ENCODE peak calls at places on chromosomes 12 and 14, in eight cellular contexts. Z is DND-41, U is tibial artery, N is IMR-90, T is PC-3, O is H9, V is keratinocyte, M is progenitor cell of endocrine pancreas. J is an unnamed sample.

GRCh38 chr12:104248444-104248843 is 32.9 kb downstream of the TXNRD1 start:
- DNase-seq in Z (no peak), M (no peak), O (peak; percentile 71), U (no peak), V (no peak), N (no peak), T (no peak), J (no peak)

GRCh38 chr12:48816148-48816854 is 2.0 kb upstream of the CACNB3 start:
- DNase-seq in N (no peak), M (no peak), T (peak; percentile 41), O (no peak), U (no peak), Z (no peak), V (no peak), J (no peak)

GRCh38 chr12:121490401-121491257 is 90.2 kb downstream of the KDM2B start:
- DNase-seq in N (no peak), U (no peak), Z (no peak), M (no peak), T (no peak), V (no peak), O (peak; percentile 35), J (peak; percentile 34)

GRCh38 chr12:70754330-70754741 is 117.1 kb upstream of the PTPRB start:
- DNase-seq in U (no peak), Z (no peak), T (peak; percentile 57), M (no peak), O (no peak), N (no peak), V (no peak), J (no peak)

GRCh38 chr12:68482660-68483059 is 128.0 kb upstream of the RAP1B start:
- DNase-seq in V (no peak), Z (peak; percentile 60), T (no peak), U (no peak), O (no peak), N (no peak), M (no peak), J (peak; percentile 48)

GRCh38 chr14:65599375-65599774 is 186.8 kb downstream of the FUT8 start:
- DNase-seq in Z (no peak), T (peak; percentile 47), V (no peak), U (no peak), N (peak; percentile 29), M (no peak), O (no peak), J (no peak)

GRCh38 chr14:78162202-78162601 is 8.0 kb upstream of the NRXN3 start:
- DNase-seq in T (no peak), V (no peak), Z (no peak), M (no peak), U (no peak), N (no peak), O (no peak), J (no peak)

GRCh38 chr12:52019123-52019770 is 12.5 kb downstream of the TAMALIN start:
- DNase-seq in V (no peak), U (no peak), O (no peak), T (no peak), M (no peak), N (no peak), Z (no peak), J (no peak)

GRCh38 chr14:95218472-95219193 is 61.3 kb upstream of the DICER1 start:
- DNase-seq in O (peak; percentile 62), U (no peak), T (no peak), N (no peak), M (no peak), V (no peak), Z (no peak), J (no peak)

GRCh38 chr14:39099748-39100147 is 3.3 kb downstream of the SEC23A start:
- DNase-seq in T (no peak), O (no peak), V (no peak), M (no peak), U (no peak), N (no peak), Z (no peak), J (no peak)

GRCh38 chr14:58768977-58769376 is 131.2 kb downstream of the DACT1 start:
- DNase-seq in M (no peak), T (no peak), O (peak; percentile 69), U (no peak), V (no peak), Z (no peak), N (no peak), J (no peak)

GRCh38 chr12:118342115-118342514 is 30.6 kb downstream of the TAOK3 start:
- DNase-seq in M (no peak), V (no peak), T (no peak), U (no peak), O (no peak), Z (no peak), N (no peak), J (no peak)

GRCh38 chr12:100927825-100928224 is 133.2 kb downstream of the ANO4 start:
- DNase-seq in U (no peak), N (peak; percentile 88), Z (no peak), M (no peak), O (no peak), V (peak; percentile 40), T (peak; percentile 75), J (no peak)

GRCh38 chr12:5716221-5716620 is 228.8 kb downstream of the ANO2 start:
- DNase-seq in Z (no peak), M (no peak), V (no peak), T (no peak), U (no peak), O (peak; percentile 11), N (peak; percentile 43), J (no peak)

GRCh38 chr14:66443785-66444184 is 42.4 kb upstream of the CCDC196 start:
- DNase-seq in M (no peak), Z (no peak), U (no peak), V (no peak), N (no peak), T (no peak), O (no peak), J (no peak)

GRCh38 chr14:95432152-95433093 is 84.0 kb downstream of the SYNE3 start:
- DNase-seq in O (peak; percentile 75), M (peak; percentile 62), Z (peak; percentile 12), U (no peak), N (peak; percentile 6), T (peak; percentile 47), V (no peak), J (no peak)

GRCh38 chr12:57521475-57522018 is 1.1 kb upstream of the MBD6 start:
- DNase-seq in N (peak; percentile 61), M (no peak), V (no peak), O (peak; percentile 82), T (no peak), U (peak; percentile 76), Z (peak; percentile 49), J (peak; percentile 29)

GRCh38 chr14:34051966-34052657 is 101.2 kb upstream of the EGLN3 start:
- DNase-seq in T (peak; percentile 90), Z (peak; percentile 12), U (no peak), M (no peak), N (no peak), V (peak; percentile 85), O (no peak), J (peak; percentile 24)

DNA sequence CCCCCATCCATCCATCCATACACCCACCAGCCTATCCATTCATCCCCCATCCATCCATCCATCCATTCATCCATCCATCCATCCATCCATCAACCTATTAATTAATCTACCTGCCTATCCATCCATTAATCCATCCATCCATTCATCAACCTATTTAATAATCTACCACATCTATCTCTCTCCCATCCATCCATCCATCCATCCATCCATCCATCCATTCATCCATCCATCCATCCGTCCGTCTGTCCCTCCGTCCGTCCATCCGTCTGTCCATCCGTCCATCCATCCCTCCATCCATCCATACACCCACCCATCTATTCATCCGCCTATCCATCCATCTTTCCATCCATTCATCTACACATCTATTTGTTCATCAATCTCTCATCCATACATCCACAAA is 205.3 kb downstream of the VRK1 start:
- DNase-seq in T (no peak), U (no peak), M (no peak), N (no peak), Z (no peak), V (no peak), O (no peak), J (no peak)
- TF ChIP-seq CTCF in T (no peak), U (no peak), M (no peak), N (no peak), Z (no peak), V (no peak), O (no peak), J (no peak)

GRCh38 chr12:124278389-124279101 is 16.3 kb upstream of the RFLNA start:
- DNase-seq in U (no peak), T (no peak), O (no peak), V (no peak), N (no peak), Z (no peak), M (peak; percentile 29), J (no peak)

GRCh38 chr12:124276337-124276736 is 18.6 kb upstream of the RFLNA start:
- DNase-seq in M (no peak), N (no peak), O (no peak), T (no peak), U (no peak), V (no peak), Z (no peak), J (no peak)

GRCh38 chr12:124270671-124271070 is 24.2 kb upstream of the RFLNA start:
- DNase-seq in T (no peak), M (no peak), N (no peak), Z (no peak), O (no peak), V (no peak), U (no peak), J (no peak)

GRCh38 chr12:124277394-124278222 is 17.3 kb upstream of the RFLNA start:
- DNase-seq in M (no peak), O (no peak), T (no peak), N (no peak), V (no peak), U (no peak), Z (peak; percentile 35), J (peak; percentile 24)

GRCh38 chr12:124273630-124274029 is 21.3 kb upstream of the RFLNA start:
- DNase-seq in T (peak; percentile 53), N (peak; percentile 31), O (peak; percentile 89), M (no peak), U (no peak), V (peak; percentile 50), Z (peak; percentile 27), J (peak; percentile 76)
- TF ChIP-seq CTCF in T (peak; percentile 50), N (no peak), O (peak; percentile 62), M (peak; percentile 45), U (no peak), V (peak; percentile 69), Z (peak; percentile 57), J (peak; percentile 43)

DNA sequence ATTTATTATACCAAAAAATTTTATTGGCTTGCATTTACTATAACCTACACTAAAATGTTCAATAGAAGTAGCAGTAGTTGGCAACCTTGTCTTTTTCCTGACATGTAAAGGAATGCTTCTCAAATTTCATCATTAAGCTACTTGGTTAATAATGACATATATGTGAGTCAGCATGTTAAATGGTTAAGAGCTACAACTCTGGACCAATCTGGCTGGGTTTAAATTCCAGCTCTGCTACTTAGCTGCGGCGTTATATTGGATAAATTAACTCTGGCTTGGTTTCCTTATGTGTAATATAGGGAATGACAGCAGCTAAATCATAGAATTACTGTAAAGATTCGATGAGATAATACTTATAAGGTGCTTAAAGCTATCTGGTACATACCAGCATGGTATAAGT is 53.7 kb upstream of the OTOGL start:
- DNase-seq in Z (no peak), T (peak; percentile 90), M (no peak), V (peak; percentile 63), O (no peak), U (no peak), N (peak; percentile 85), J (no peak)
- TF ChIP-seq CTCF in Z (no peak), T (no peak), M (no peak), V (no peak), O (no peak), U (no peak), N (no peak), J (no peak)

GRCh38 chr12:6851921-6852650 is at the start of gene USP5:
- DNase-seq in O (peak; percentile 100), Z (peak; percentile 99), N (peak; percentile 100), M (peak; percentile 100), T (peak; percentile 98), U (peak; percentile 100), V (peak; percentile 96), J (peak; percentile 99)
- TF ChIP-seq CTCF in O (no peak), Z (no peak), N (no peak), M (no peak), T (no peak), U (peak; percentile 12), V (no peak), J (no peak)

J was measured in activated CD8-positive, alpha-beta T cell treated with anti-CD3 and anti-CD28 coated beads for 36 hours.